ENCODE peak calls at places on chromosome 4, in eight cellular contexts. One of them, this sample, is unnamed. For H3K4me1 and H3K9me3, the result is how much of the 10 kb centered on the place peaks cover.

GRCh38 chr4:106981431-106981830 is 54.7 kb downstream of the DKK2 start:
- DNase-seq in ascending aorta: no peak
- DNase-seq in left ventricle myocardium inferior: no peak
- DNase-seq in PC-3: no peak
- DNase-seq in right atrium auricular region: no peak
- DNase-seq in body of pancreas: no peak
- DNase-seq in A673: no peak
- DNase-seq in adrenal gland: no peak
- DNase-seq in this sample: peak

GRCh38 chr4:140137654-140138053 is 16.3 kb downstream of the MAML3 start:
- DNase-seq in ascending aorta: no peak
- DNase-seq in left ventricle myocardium inferior: no peak
- DNase-seq in PC-3: peak
- DNase-seq in right atrium auricular region: no peak
- DNase-seq in body of pancreas: no peak
- DNase-seq in A673: no peak
- DNase-seq in adrenal gland: no peak
- DNase-seq in this sample: no peak

GRCh38 chr4:106444557-106444956 is 76.0 kb upstream of the GIMD1 start:
- DNase-seq in ascending aorta: no peak
- DNase-seq in left ventricle myocardium inferior: no peak
- DNase-seq in PC-3: peak
- DNase-seq in right atrium auricular region: no peak
- DNase-seq in body of pancreas: no peak
- DNase-seq in A673: no peak
- DNase-seq in adrenal gland: no peak
- DNase-seq in this sample: no peak

GRCh38 chr4:130233377-130234047 is 1137.6 kb downstream of the C4orf33 start:
- DNase-seq in ascending aorta: no peak
- DNase-seq in left ventricle myocardium inferior: no peak
- DNase-seq in PC-3: peak
- DNase-seq in right atrium auricular region: no peak
- DNase-seq in body of pancreas: no peak
- DNase-seq in A673: peak
- DNase-seq in adrenal gland: no peak
- DNase-seq in this sample: no peak

GRCh38 chr4:92246384-92246783 is 57.4 kb upstream of the GRID2 start:
- DNase-seq in ascending aorta: no peak
- DNase-seq in left ventricle myocardium inferior: no peak
- DNase-seq in PC-3: no peak
- DNase-seq in right atrium auricular region: no peak
- DNase-seq in body of pancreas: no peak
- DNase-seq in A673: no peak
- DNase-seq in adrenal gland: no peak
- DNase-seq in this sample: no peak

GRCh38 chr4:140952709-140953108 is 180.6 kb downstream of the RNF150 start:
- DNase-seq in ascending aorta: no peak
- DNase-seq in left ventricle myocardium inferior: no peak
- DNase-seq in PC-3: peak
- DNase-seq in right atrium auricular region: no peak
- DNase-seq in body of pancreas: no peak
- DNase-seq in A673: no peak
- DNase-seq in adrenal gland: no peak
- DNase-seq in this sample: no peak

GRCh38 chr4:26871611-26872010 is 11.0 kb downstream of the STIM2 start:
- DNase-seq in ascending aorta: no peak
- DNase-seq in left ventricle myocardium inferior: no peak
- DNase-seq in PC-3: no peak
- DNase-seq in right atrium auricular region: no peak
- DNase-seq in body of pancreas: no peak
- DNase-seq in A673: peak
- DNase-seq in adrenal gland: no peak
- DNase-seq in this sample: no peak

GRCh38 chr4:158722291-158722916 is 792 bp downstream of the PPID start:
- DNase-seq in ascending aorta: no peak
- DNase-seq in left ventricle myocardium inferior: no peak
- DNase-seq in PC-3: peak
- DNase-seq in right atrium auricular region: no peak
- DNase-seq in body of pancreas: no peak
- DNase-seq in A673: peak
- DNase-seq in adrenal gland: no peak
- DNase-seq in this sample: no peak

GRCh38 chr4:184824081-184824775 is 1.5 kb downstream of the ACSL1 start:
- DNase-seq in ascending aorta: no peak
- DNase-seq in left ventricle myocardium inferior: no peak
- DNase-seq in PC-3: peak
- DNase-seq in right atrium auricular region: no peak
- DNase-seq in body of pancreas: no peak
- DNase-seq in A673: no peak
- DNase-seq in adrenal gland: no peak
- DNase-seq in this sample: no peak

GRCh38 chr4:101818362-101818761 is 27.8 kb downstream of the BANK1 start:
- DNase-seq in ascending aorta: no peak
- DNase-seq in left ventricle myocardium inferior: no peak
- DNase-seq in PC-3: no peak
- DNase-seq in right atrium auricular region: no peak
- DNase-seq in body of pancreas: no peak
- DNase-seq in A673: no peak
- DNase-seq in adrenal gland: no peak
- DNase-seq in this sample: no peak

GRCh38 chr4:92235741-92236140 is 68.0 kb upstream of the GRID2 start:
- DNase-seq in ascending aorta: no peak
- DNase-seq in left ventricle myocardium inferior: no peak
- DNase-seq in PC-3: peak
- DNase-seq in right atrium auricular region: no peak
- DNase-seq in body of pancreas: no peak
- DNase-seq in A673: no peak
- DNase-seq in adrenal gland: no peak
- DNase-seq in this sample: no peak

GRCh38 chr4:56907009-56907408 is 691 bp upstream of the REST start:
- DNase-seq in ascending aorta: no peak
- DNase-seq in left ventricle myocardium inferior: no peak
- DNase-seq in PC-3: no peak
- DNase-seq in right atrium auricular region: no peak
- DNase-seq in body of pancreas: no peak
- DNase-seq in A673: no peak
- DNase-seq in adrenal gland: no peak
- DNase-seq in this sample: no peak

GRCh38 chr4:111537861-111538260 is 607.4 kb upstream of the FAM241A start:
- DNase-seq in ascending aorta: no peak
- DNase-seq in left ventricle myocardium inferior: no peak
- DNase-seq in PC-3: no peak
- DNase-seq in right atrium auricular region: no peak
- DNase-seq in body of pancreas: no peak
- DNase-seq in A673: no peak
- DNase-seq in adrenal gland: no peak
- DNase-seq in this sample: no peak

GRCh38 chr4:82491251-82491960 is 61.0 kb downstream of the ENOPH1 start:
- DNase-seq in ascending aorta: no peak
- DNase-seq in left ventricle myocardium inferior: no peak
- DNase-seq in PC-3: peak
- DNase-seq in right atrium auricular region: no peak
- DNase-seq in body of pancreas: peak
- DNase-seq in A673: no peak
- DNase-seq in adrenal gland: no peak
- DNase-seq in this sample: no peak

GRCh38 chr4:54215379-54216072 is 13.6 kb upstream of the PDGFRA start:
- DNase-seq in ascending aorta: no peak
- DNase-seq in left ventricle myocardium inferior: no peak
- DNase-seq in PC-3: no peak
- DNase-seq in right atrium auricular region: no peak
- DNase-seq in body of pancreas: no peak
- DNase-seq in A673: no peak
- DNase-seq in adrenal gland: no peak
- DNase-seq in this sample: no peak

GRCh38 chr4:47662975-47663374 is 174.9 kb downstream of the CORIN start:
- DNase-seq in ascending aorta: no peak
- DNase-seq in left ventricle myocardium inferior: no peak
- DNase-seq in PC-3: peak
- DNase-seq in right atrium auricular region: no peak
- DNase-seq in body of pancreas: no peak
- DNase-seq in A673: peak
- DNase-seq in adrenal gland: no peak
- DNase-seq in this sample: peak

GRCh38 chr4:140238353-140239041 is 84.5 kb upstream of the MAML3 start:
- DNase-seq in ascending aorta: peak
- DNase-seq in left ventricle myocardium inferior: peak
- DNase-seq in PC-3: no peak
- DNase-seq in right atrium auricular region: peak
- DNase-seq in body of pancreas: peak
- DNase-seq in A673: peak
- DNase-seq in adrenal gland: peak
- DNase-seq in this sample: no peak

DNA sequence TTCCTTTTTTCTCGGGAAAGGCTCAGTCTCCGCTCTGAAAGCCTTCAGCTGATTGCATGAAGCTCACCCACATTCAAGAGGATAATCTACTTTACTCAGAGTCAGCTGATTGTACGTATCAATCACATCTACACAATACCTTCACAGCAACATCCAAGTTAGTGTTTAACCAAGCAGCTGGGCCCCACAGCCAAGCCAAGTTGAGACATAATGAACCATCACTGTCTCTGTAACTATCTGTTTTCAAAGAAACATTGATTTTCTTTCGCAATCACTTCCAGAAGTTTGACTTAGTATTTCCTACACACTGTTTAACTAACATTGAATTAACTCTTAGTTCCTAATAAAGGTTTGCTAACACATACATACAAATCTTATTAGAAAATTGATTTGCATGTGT is 40.3 kb downstream of the RWDD4 start:
- DNase-seq in ascending aorta: no peak
- DNase-seq in left ventricle myocardium inferior: no peak
- DNase-seq in PC-3: no peak
- DNase-seq in right atrium auricular region: no peak
- DNase-seq in body of pancreas: peak
- DNase-seq in A673: no peak
- DNase-seq in adrenal gland: no peak
- DNase-seq in this sample: no peak
- H3K4me1 ChIP-seq in ascending aorta: under half
- H3K4me1 ChIP-seq in left ventricle myocardium inferior: under half
- H3K4me1 ChIP-seq in PC-3: under half
- H3K4me1 ChIP-seq in right atrium auricular region: under half
- H3K4me1 ChIP-seq in body of pancreas: half or more
- H3K4me1 ChIP-seq in A673: under half
- H3K4me1 ChIP-seq in adrenal gland: under half
- H3K4me1 ChIP-seq in this sample: under half

DNA sequence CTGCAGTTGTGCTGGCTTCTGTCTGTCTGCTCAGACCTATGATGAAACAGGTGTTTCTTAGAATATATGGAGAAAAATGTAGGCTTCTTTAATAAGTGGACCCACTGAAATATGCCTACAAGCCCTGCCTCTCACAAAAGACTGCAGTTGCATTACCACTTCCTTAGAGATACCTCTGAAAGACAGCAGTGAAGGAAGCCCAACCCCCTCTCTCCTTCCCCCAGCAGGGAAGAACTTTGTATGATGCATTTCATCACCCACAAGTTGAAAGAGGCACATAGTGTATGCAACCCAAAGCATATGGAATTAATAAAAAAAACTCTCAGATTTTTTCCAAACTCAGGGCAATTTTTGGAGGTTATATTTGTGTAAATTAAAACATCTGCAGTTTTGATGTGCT is 916.7 kb downstream of the TECRL start:
- DNase-seq in ascending aorta: no peak
- DNase-seq in left ventricle myocardium inferior: no peak
- DNase-seq in PC-3: no peak
- DNase-seq in right atrium auricular region: no peak
- DNase-seq in body of pancreas: no peak
- DNase-seq in A673: no peak
- DNase-seq in adrenal gland: no peak
- DNase-seq in this sample: no peak
- H3K4me3 ChIP-seq in ascending aorta: no peak
- H3K4me3 ChIP-seq in left ventricle myocardium inferior: no peak
- H3K4me3 ChIP-seq in PC-3: no peak
- H3K4me3 ChIP-seq in right atrium auricular region: no peak
- H3K4me3 ChIP-seq in body of pancreas: no peak
- H3K4me3 ChIP-seq in A673: no peak
- H3K4me3 ChIP-seq in adrenal gland: no peak
- H3K4me3 ChIP-seq in this sample: no peak

DNA sequence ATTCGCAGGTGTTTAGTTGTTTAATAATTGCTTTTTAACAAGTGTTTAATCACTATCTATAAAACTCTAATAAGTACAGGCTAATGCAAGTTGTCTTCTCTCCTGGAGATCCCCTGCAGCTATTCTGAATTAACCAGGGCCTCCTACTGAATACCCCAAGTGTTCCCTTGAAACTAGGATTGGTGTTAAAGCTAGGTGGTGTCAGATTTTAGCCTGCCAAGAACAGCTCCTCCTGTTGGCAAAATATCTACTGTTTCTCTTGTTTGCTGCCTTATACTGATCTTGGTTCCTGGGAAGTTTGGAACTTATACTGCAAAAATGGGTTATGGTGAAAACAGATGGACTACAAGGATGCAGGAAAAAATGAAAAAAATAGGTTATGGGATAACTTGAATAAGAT is 26.1 kb upstream of the TMEM154 start:
- DNase-seq in ascending aorta: no peak
- DNase-seq in left ventricle myocardium inferior: no peak
- DNase-seq in PC-3: no peak
- DNase-seq in right atrium auricular region: no peak
- DNase-seq in body of pancreas: no peak
- DNase-seq in A673: no peak
- DNase-seq in adrenal gland: no peak
- DNase-seq in this sample: no peak
- H3K9me3 ChIP-seq in ascending aorta: under half
- H3K9me3 ChIP-seq in left ventricle myocardium inferior: under half
- H3K9me3 ChIP-seq in PC-3: under half
- H3K9me3 ChIP-seq in right atrium auricular region: under half
- H3K9me3 ChIP-seq in body of pancreas: under half
- H3K9me3 ChIP-seq in A673: under half
- H3K9me3 ChIP-seq in adrenal gland: under half
- H3K9me3 ChIP-seq in this sample: under half

GRCh38 chr4:2413821-2414610 is 4.4 kb downstream of the ZFYVE28 start:
- DNase-seq in ascending aorta: no peak
- DNase-seq in left ventricle myocardium inferior: no peak
- DNase-seq in PC-3: peak
- DNase-seq in right atrium auricular region: no peak
- DNase-seq in body of pancreas: no peak
- DNase-seq in A673: peak
- DNase-seq in adrenal gland: no peak
- DNase-seq in this sample: no peak
- H3K4me1 ChIP-seq in ascending aorta: under half
- H3K4me1 ChIP-seq in left ventricle myocardium inferior: half or more
- H3K4me1 ChIP-seq in PC-3: under half
- H3K4me1 ChIP-seq in right atrium auricular region: under half
- H3K4me1 ChIP-seq in body of pancreas: under half
- H3K4me1 ChIP-seq in A673: under half
- H3K4me1 ChIP-seq in adrenal gland: under half
- H3K4me1 ChIP-seq in this sample: under half

DNA sequence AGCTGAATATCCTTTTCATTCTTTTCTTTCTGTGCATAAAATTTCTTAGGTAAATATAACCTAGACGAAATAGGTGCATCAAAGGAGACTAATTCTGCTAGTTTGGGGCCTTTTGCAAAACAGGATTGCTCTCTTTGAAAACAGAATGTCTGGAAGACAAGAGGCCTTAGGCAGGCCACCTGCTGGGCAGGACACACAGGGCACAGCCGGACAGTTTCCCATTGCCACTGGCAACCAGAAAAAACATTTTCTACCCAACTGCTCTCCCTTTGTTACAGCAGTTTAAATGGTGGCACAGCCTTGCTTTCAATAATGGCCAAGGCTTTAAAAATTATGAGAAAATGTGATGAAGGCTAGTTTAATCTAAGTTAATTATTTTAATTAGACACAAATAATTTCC is 600.5 kb downstream of the SPRY1 start:
- DNase-seq in ascending aorta: no peak
- DNase-seq in left ventricle myocardium inferior: no peak
- DNase-seq in PC-3: peak
- DNase-seq in right atrium auricular region: no peak
- DNase-seq in body of pancreas: no peak
- DNase-seq in A673: peak
- DNase-seq in adrenal gland: no peak
- DNase-seq in this sample: no peak
- H3K4me3 ChIP-seq in ascending aorta: no peak
- H3K4me3 ChIP-seq in left ventricle myocardium inferior: no peak
- H3K4me3 ChIP-seq in PC-3: no peak
- H3K4me3 ChIP-seq in right atrium auricular region: no peak
- H3K4me3 ChIP-seq in body of pancreas: no peak
- H3K4me3 ChIP-seq in A673: no peak
- H3K4me3 ChIP-seq in adrenal gland: no peak
- H3K4me3 ChIP-seq in this sample: no peak